ENCODE peak calls at places on chromosomes 16 and 17, in seven cellular contexts. G is H1, F is neuronal stem cell, Q is IMR-90, L is mesendoderm, I is H9, H is trophoblast cell. V is an unnamed sample.
A peak's percentile ranks its signal among the peaks of the same experiment; 100 is the strongest.

GRCh38 chr17:64983708-64984107 is 64.4 kb upstream of the LRRC37A3 start:
- DNase-seq in G (no peak), F (no peak), Q (no peak), L (no peak), I (no peak), H (no peak), V (no peak)

GRCh38 chr17:58316260-58316960 is 12.2 kb downstream of the TSPOAP1 start:
- DNase-seq in G (no peak), F (no peak), Q (no peak), L (no peak), I (peak; percentile 25), H (peak; percentile 59), V (no peak)

GRCh38 chr17:55750750-55751641 is at the start of gene PCTP:
- DNase-seq in G (peak; percentile 78), F (peak; percentile 86), Q (peak; percentile 87), L (peak; percentile 97), I (peak; percentile 99), H (peak; percentile 97), V (peak; percentile 95)

GRCh38 chr17:50613007-50613406 is 21.7 kb upstream of the ABCC3 start:
- DNase-seq in G (no peak), F (no peak), Q (no peak), L (no peak), I (no peak), H (no peak), V (no peak)

GRCh38 chr17:43608313-43608712 is 53.4 kb downstream of the MEOX1 start:
- DNase-seq in G (no peak), F (no peak), Q (peak; percentile 70), L (peak; percentile 55), I (no peak), H (no peak), V (peak; percentile 67)

GRCh38 chr17:57687642-57688041 is 57.5 kb downstream of the CCDC182 start:
- DNase-seq in G (no peak), F (no peak), Q (no peak), L (no peak), I (no peak), H (no peak), V (no peak)

GRCh38 chr16:3112881-3113574 is 642 bp downstream of the ZNF205 start:
- DNase-seq in G (no peak), F (no peak), Q (peak; percentile 16), L (no peak), I (no peak), H (no peak), V (no peak)

GRCh38 chr16:86020971-86021370 is 122.0 kb downstream of the IRF8 start:
- DNase-seq in G (no peak), F (no peak), Q (no peak), L (no peak), I (no peak), H (no peak), V (no peak)

GRCh38 chr16:56277040-56277439 is 85.8 kb downstream of the GNAO1 start:
- DNase-seq in G (no peak), F (no peak), Q (no peak), L (peak; percentile 76), I (peak; percentile 73), H (no peak), V (no peak)

GRCh38 chr16:49274936-49275730 is 6.5 kb downstream of the CBLN1 start:
- DNase-seq in G (no peak), F (no peak), Q (no peak), L (peak; percentile 46), I (peak; percentile 45), H (no peak), V (no peak)

GRCh38 chr16:57834936-57835335 is 32.6 kb upstream of the KIFC3 start:
- DNase-seq in G (no peak), F (no peak), Q (peak; percentile 34), L (no peak), I (no peak), H (peak; percentile 58), V (no peak)

GRCh38 chr17:63997341-63998048 is 656 bp upstream of the PRR29 start:
- DNase-seq in G (no peak), F (no peak), Q (no peak), L (peak; percentile 54), I (peak; percentile 54), H (no peak), V (no peak)

GRCh38 chr17:18371455-18371854 is 6.1 kb upstream of the EVPLL start:
- DNase-seq in G (no peak), F (no peak), Q (no peak), L (no peak), I (no peak), H (no peak), V (no peak)

GRCh38 chr17:31825961-31826691 is 32.9 kb downstream of the COPRS start:
- DNase-seq in G (no peak), F (no peak), Q (peak; percentile 34), L (no peak), I (no peak), H (peak; percentile 42), V (no peak)

GRCh38 chr16:10103096-10103495 is 79.1 kb downstream of the GRIN2A start:
- DNase-seq in G (no peak), F (no peak), Q (no peak), L (no peak), I (no peak), H (no peak), V (peak; percentile 51)

GRCh38 chr17:72205357-72205756 is 84.5 kb downstream of the SOX9 start:
- DNase-seq in G (no peak), F (peak; percentile 41), Q (no peak), L (peak; percentile 10), I (no peak), H (no peak), V (no peak)

GRCh38 chr17:19646788-19647696 is 1.5 kb upstream of the ALDH3A2 start:
- DNase-seq in G (no peak), F (no peak), Q (no peak), L (peak; percentile 95), I (peak; percentile 64), H (peak; percentile 32), V (peak; percentile 35)

GRCh38 chr17:45270828-45271418 is 9.0 kb upstream of the SPATA32 start:
- DNase-seq in G (no peak), F (peak; percentile 20), Q (no peak), L (peak; percentile 40), I (peak; percentile 82), H (peak; percentile 37), V (no peak)

GRCh38 chr17:49995055-49995738 is at the start of gene DLX3:
- DNase-seq in G (peak; percentile 65), F (peak; percentile 78), Q (peak; percentile 62), L (peak; percentile 92), I (peak; percentile 97), H (peak; percentile 96), V (peak; percentile 76)

GRCh38 chr17:81310963-81311550 is 15.9 kb upstream of the SLC38A10 start:
- DNase-seq in G (no peak), F (no peak), Q (no peak), L (no peak), I (no peak), H (peak; percentile 71), V (no peak)
- H2AK5ac ChIP-seq in G (no peak overlapping the region), F (peak overlapping the region; percentile 84), Q (peak overlapping the region; percentile 9), L (no peak overlapping the region), I (no peak overlapping the region), H (peak overlapping the region; percentile 21), V (no peak overlapping the region)

GRCh38 chr16:4263504-4264436 is 9.1 kb downstream of the TFAP4 start:
- DNase-seq in G (no peak), F (peak; percentile 48), Q (peak; percentile 86), L (peak; percentile 88), I (peak; percentile 95), H (peak; percentile 41), V (peak; percentile 94)

GRCh38 chr16:4266372-4266771 is 6.5 kb downstream of the TFAP4 start:
- DNase-seq in G (no peak), F (no peak), Q (no peak), L (peak; percentile 74), I (peak; percentile 58), H (no peak), V (no peak)

GRCh38 chr16:4262303-4262835 is 10.5 kb downstream of the TFAP4 start:
- DNase-seq in G (no peak), F (no peak), Q (no peak), L (no peak), I (no peak), H (no peak), V (no peak)

GRCh38 chr16:4265676-4266075 is 7.1 kb downstream of the TFAP4 start:
- DNase-seq in G (no peak), F (no peak), Q (no peak), L (no peak), I (no peak), H (no peak), V (no peak)

DNA sequence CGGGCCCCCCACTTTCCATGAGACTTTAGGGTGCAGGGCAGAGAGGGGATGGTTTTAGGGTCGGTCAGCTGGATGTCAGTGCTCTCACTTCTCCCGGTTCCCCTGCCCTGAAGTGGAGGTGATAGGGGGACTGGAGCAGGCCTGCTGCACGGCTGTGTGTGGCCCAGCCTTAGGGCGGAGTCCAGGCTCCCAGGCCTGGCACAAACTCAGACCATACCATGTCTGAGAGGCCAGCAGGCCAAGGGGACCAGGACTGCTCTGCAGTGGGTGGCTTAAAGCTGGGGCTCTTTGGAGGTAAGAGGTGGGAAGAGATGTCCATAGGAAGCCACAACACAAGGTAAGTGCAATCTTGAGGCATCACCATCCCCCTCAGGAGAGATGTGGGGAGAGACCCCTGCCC is 8.3 kb downstream of the TFAP4 start:
- DNase-seq in G (no peak), F (no peak), Q (no peak), L (no peak), I (peak; percentile 32), H (no peak), V (no peak)
- H2AK5ac ChIP-seq in G (no peak overlapping the region), F (peak overlapping the region; percentile 83), Q (peak overlapping the region; percentile 74), L (no peak overlapping the region), I (no peak overlapping the region), H (no peak overlapping the region), V (no peak overlapping the region)

GRCh38 chr16:4372578-4373355 is 1.1 kb downstream of the VASN start:
- DNase-seq in G (no peak), F (no peak), Q (peak; percentile 79), L (peak; percentile 52), I (no peak), H (peak; percentile 13), V (peak; percentile 87)
- H2AK5ac ChIP-seq in G (no peak overlapping the region), F (peak overlapping the region; percentile 99), Q (peak overlapping the region; percentile 99), L (no peak overlapping the region), I (no peak overlapping the region), H (peak overlapping the region; percentile 6), V (no peak overlapping the region)

GRCh38 chr16:19808061-19808621 is 76.5 kb downstream of the GPRC5B start:
- DNase-seq in G (no peak), F (no peak), Q (no peak), L (no peak), I (no peak), H (no peak), V (no peak)
- H2AK5ac ChIP-seq in G (no peak overlapping the region), F (no peak overlapping the region), Q (peak overlapping the region; percentile 3), L (no peak overlapping the region), I (no peak overlapping the region), H (no peak overlapping the region), V (peak overlapping the region; percentile 56)

GRCh38 chr17:9809409-9809808 is 12.5 kb downstream of the GSG1L2 start:
- DNase-seq in G (no peak), F (no peak), Q (no peak), L (no peak), I (no peak), H (no peak), V (no peak)
- H2AK5ac ChIP-seq in G (no peak overlapping the region), F (no peak overlapping the region), Q (no peak overlapping the region), L (no peak overlapping the region), I (no peak overlapping the region), H (no peak overlapping the region), V (no peak overlapping the region)